ENCODE peak calls at places on chromosomes 13 and 19, in ten cellular contexts. G is CD8-positive, alpha-beta memory T cell; H is fibroblast of pulmonary artery; F is SJCRH30; B is neural progenitor cell; R is GM04504; L is heart right ventricle; X is sciatic nerve; Y is stimulated activated CD4-positive, alpha-beta T cell treated with anti-CD3 and anti-CD28 coated beads, Interleukin-2, amount 100 ng/mL, for 48 hours; Z is astrocyte of the spinal cord. N is an unnamed sample.

GRCh38 chr13:30884543-30884942 is 21.5 kb upstream of the MEDAG start:
- DNase-seq in X (no peak), Y (no peak), H (no peak), R (no peak), G (no peak), L (no peak), B (no peak), Z (no peak), F (peak), N (no peak)

GRCh38 chr19:42242071-42242511 is 311 bp downstream of the GSK3A start:
- DNase-seq in G (no peak), B (no peak), X (no peak), F (no peak), R (no peak), Z (no peak), Y (no peak), L (no peak), H (no peak), N (no peak)

GRCh38 chr13:107715496-107715895 is 499.8 kb downstream of the LIG4 start:
- DNase-seq in B (no peak), R (no peak), Z (no peak), H (no peak), G (no peak), Y (no peak), F (no peak), X (no peak), L (no peak), N (no peak)

GRCh38 chr19:31214086-31214485 is 135.2 kb downstream of the TSHZ3 start:
- DNase-seq in X (peak), F (peak), Z (peak), H (peak), L (peak), R (peak), Y (peak), B (no peak), G (peak), N (peak)

GRCh38 chr19:45762870-45763631 is 6.0 kb downstream of the SIX5 start:
- DNase-seq in H (no peak), Y (no peak), X (no peak), R (no peak), L (no peak), Z (no peak), G (no peak), F (no peak), B (no peak), N (no peak)

GRCh38 chr19:1451916-1452801 is 2.2 kb downstream of the APC2 start:
- DNase-seq in F (no peak), L (no peak), B (peak), H (no peak), Z (no peak), R (no peak), G (no peak), X (no peak), Y (no peak), N (no peak)

GRCh38 chr19:56838930-56839664 is 1.4 kb downstream of the PEG3 start:
- DNase-seq in Z (peak), Y (no peak), X (peak), B (no peak), H (peak), R (no peak), G (no peak), L (peak), F (peak), N (peak)

GRCh38 chr19:49331616-49332055 is 3.6 kb upstream of the CD37 start:
- DNase-seq in H (peak), Y (peak), R (no peak), B (peak), X (peak), L (no peak), F (peak), G (peak), Z (peak), N (no peak)

GRCh38 chr13:29491248-29491647 is 104.2 kb downstream of the SLC7A1 start:
- DNase-seq in R (no peak), B (no peak), F (no peak), L (no peak), H (no peak), G (no peak), X (no peak), Z (no peak), Y (no peak), N (no peak)

GRCh38 chr13:104357174-104357573 is 1291.0 kb upstream of the SLC10A2 start:
- DNase-seq in Z (peak), G (no peak), R (no peak), L (no peak), F (peak), B (peak), X (no peak), Y (no peak), H (peak), N (no peak)

GRCh38 chr13:101123028-101123427 is 293.3 kb downstream of the NALCN start:
- DNase-seq in L (no peak), B (no peak), X (no peak), H (no peak), Y (no peak), G (no peak), R (no peak), Z (no peak), F (no peak), N (no peak)

GRCh38 chr19:14056069-14056666 is 5.7 kb downstream of the PALM3 start:
- DNase-seq in R (no peak), Y (no peak), L (no peak), X (no peak), Z (no peak), B (no peak), H (no peak), F (no peak), G (no peak), N (no peak)

GRCh38 chr13:51058461-51059167 is 52.5 kb downstream of the C13orf42 start:
- DNase-seq in H (no peak), G (no peak), B (peak), F (no peak), Z (peak), X (no peak), L (no peak), Y (no peak), R (no peak), N (no peak)

GRCh38 chr19:36771275-36772231 is 1.1 kb downstream of the ZNF850 start:
- DNase-seq in F (peak), B (peak), G (no peak), X (peak), R (peak), H (peak), L (peak), Y (peak), Z (peak), N (peak)

GRCh38 chr13:110916671-110917142 is 1.8 kb upstream of the ANKRD10 start:
- DNase-seq in X (no peak), L (no peak), H (peak), B (no peak), G (no peak), R (peak), Z (peak), Y (no peak), F (no peak), N (no peak)

GRCh38 chr13:44646044-44646443 is 69.9 kb upstream of the TSC22D1 start:
- DNase-seq in B (no peak), R (no peak), Y (no peak), F (no peak), H (no peak), Z (no peak), L (no peak), X (no peak), G (no peak), N (no peak)

GRCh38 chr19:1494115-1494815 is 3.3 kb downstream of the REEP6 start:
- DNase-seq in X (peak), B (no peak), H (no peak), L (no peak), Z (no peak), R (no peak), Y (no peak), G (no peak), F (no peak), N (no peak)

GRCh38 chr13:108682714-108683113 is 53.3 kb downstream of the MYO16 start:
- DNase-seq in R (no peak), Y (no peak), L (no peak), H (no peak), F (no peak), Z (no peak), X (no peak), G (no peak), B (no peak), N (no peak)

GRCh38 chr13:58630794-58631193 is 999.2 kb downstream of the PCDH17 start:
- DNase-seq in Z (no peak), R (no peak), X (no peak), Y (no peak), B (no peak), L (no peak), G (no peak), H (no peak), F (no peak), N (no peak)